ENCODE peak calls at places on chromosomes 11 and 22, in eight cellular contexts. S is H7; G is kidney; C is lower leg skin; H is Peyer's patch; K is CD4-positive, alpha-beta memory T cell; V is neuronal stem cell; F is AG10803. Z is an unnamed sample.

GRCh38 chr11:12120031-12121008 is 9.9 kb downstream of the MICAL2 start:
- DNase-seq in S (no peak), G (no peak), C (no peak), H (no peak), K (no peak), V (no peak), F (no peak), Z (no peak)

GRCh38 chr11:6587360-6587953 is 16.0 kb downstream of the RRP8 start:
- DNase-seq in S (no peak), G (peak; percentile 40), C (no peak), H (no peak), K (no peak), V (no peak), F (no peak), Z (no peak)

GRCh38 chr11:924406-925157 is 1.1 kb upstream of the AP2A2 start:
- DNase-seq in S (peak; percentile 58), G (peak; percentile 80), C (peak; percentile 92), H (no peak), K (no peak), V (no peak), F (no peak), Z (no peak)

GRCh38 chr11:13216019-13217006 is 61.3 kb upstream of the BMAL1 start:
- DNase-seq in S (peak; percentile 50), G (peak; percentile 71), C (no peak), H (no peak), K (no peak), V (peak; percentile 62), F (peak; percentile 96), Z (peak; percentile 99)

GRCh38 chr11:109173504-109173903 is 248.5 kb upstream of the C11orf87 start:
- DNase-seq in S (no peak), G (no peak), C (no peak), H (no peak), K (no peak), V (no peak), F (no peak), Z (no peak)

GRCh38 chr11:21927628-21928027 is 265.3 kb upstream of the ANO5 start:
- DNase-seq in S (no peak), G (no peak), C (no peak), H (no peak), K (no peak), V (no peak), F (no peak), Z (no peak)

GRCh38 chr11:73318501-73319011 is 10.5 kb downstream of the ARHGEF17 start:
- DNase-seq in S (no peak), G (no peak), C (no peak), H (no peak), K (no peak), V (no peak), F (no peak), Z (no peak)

GRCh38 chr11:45098929-45099328 is 47.5 kb upstream of the PRDM11 start:
- DNase-seq in S (no peak), G (peak; percentile 34), C (peak; percentile 52), H (no peak), K (no peak), V (no peak), F (no peak), Z (no peak)

GRCh38 chr11:104965735-104966134 is 2.6 kb downstream of the CASP4 start:
- DNase-seq in S (no peak), G (no peak), C (no peak), H (no peak), K (no peak), V (no peak), F (no peak), Z (no peak)

GRCh38 chr22:26590525-26590858 is 560 bp upstream of the TPST2 start:
- DNase-seq in S (no peak), G (no peak), C (no peak), H (no peak), K (no peak), V (no peak), F (peak; percentile 65), Z (peak; percentile 30)

GRCh38 chr11:66956689-66957290 is 1.4 kb downstream of the PC start:
- DNase-seq in S (peak; percentile 63), G (no peak), C (no peak), H (no peak), K (no peak), V (no peak), F (peak; percentile 61), Z (peak; percentile 92)

GRCh38 chr11:515131-515530 is 8.1 kb upstream of the RNH1 start:
- DNase-seq in S (no peak), G (no peak), C (no peak), H (no peak), K (no peak), V (no peak), F (no peak), Z (no peak)

GRCh38 chr11:125056931-125057330 is 6.2 kb upstream of the SLC37A2 start:
- DNase-seq in S (no peak), G (no peak), C (no peak), H (no peak), K (no peak), V (no peak), F (no peak), Z (no peak)

GRCh38 chr11:126229782-126230540 is 18.4 kb downstream of the FAM118B start:
- DNase-seq in S (no peak), G (no peak), C (no peak), H (no peak), K (no peak), V (no peak), F (peak; percentile 65), Z (peak; percentile 42)

GRCh38 chr11:105915036-105915435 is 107.0 kb downstream of the MSANTD4 start:
- DNase-seq in S (no peak), G (no peak), C (no peak), H (no peak), K (no peak), V (peak; percentile 38), F (no peak), Z (no peak)

GRCh38 chr11:123300874-123301695 is 106.0 kb upstream of the CLMP start:
- DNase-seq in S (no peak), G (no peak), C (no peak), H (no peak), K (peak; percentile 36), V (no peak), F (no peak), Z (peak; percentile 70)

GRCh38 chr11:69640260-69640994 is 529 bp upstream of the CCND1 start:
- DNase-seq in S (peak; percentile 54), G (peak; percentile 80), C (no peak), H (peak; percentile 69), K (no peak), V (no peak), F (no peak), Z (no peak)
- H3K4me3 ChIP-seq in S (peak overlapping the region; percentile 99), G (peak overlapping the region; percentile 66), C (peak overlapping the region; percentile 75), H (peak overlapping the region; percentile 93), K (no peak overlapping the region), V (peak overlapping the region; percentile 65), F (peak overlapping the region; percentile 98), Z (peak overlapping the region; percentile 55)

GRCh38 chr22:20437253-20438065 is at the start of gene SCARF2:
- DNase-seq in S (peak; percentile 98), G (peak; percentile 78), C (peak; percentile 92), H (peak; percentile 56), K (no peak), V (peak; percentile 56), F (peak; percentile 72), Z (peak; percentile 57)

GRCh38 chr22:20435436-20436308 is 2.0 kb downstream of the SCARF2 start:
- DNase-seq in S (no peak), G (peak; percentile 64), C (peak; percentile 80), H (peak; percentile 33), K (no peak), V (no peak), F (no peak), Z (no peak)

GRCh38 chr22:20438066-20438677 is 547 bp upstream of the SCARF2 start:
- DNase-seq in S (peak; percentile 88), G (peak; percentile 88), C (no peak), H (peak; percentile 57), K (no peak), V (no peak), F (peak; percentile 63), Z (peak; percentile 64)

GRCh38 chr22:20434773-20435172 is 2.9 kb downstream of the SCARF2 start:
- DNase-seq in S (no peak), G (peak; percentile 21), C (peak; percentile 68), H (no peak), K (no peak), V (no peak), F (no peak), Z (no peak)

GRCh38 chr22:20436309-20437252 is 1.0 kb downstream of the SCARF2 start:
- DNase-seq in S (peak; percentile 94), G (peak; percentile 84), C (peak; percentile 89), H (peak; percentile 53), K (no peak), V (peak; percentile 50), F (peak; percentile 57), Z (peak; percentile 29)
- H3K4me3 ChIP-seq in S (peak overlapping the region; percentile 69), G (peak overlapping the region; percentile 81), C (peak overlapping the region; percentile 37), H (peak overlapping the region; percentile 53), K (peak overlapping the region; percentile 43), V (peak overlapping the region; percentile 99), F (peak overlapping the region; percentile 99), Z (peak overlapping the region; percentile 91)

DNA sequence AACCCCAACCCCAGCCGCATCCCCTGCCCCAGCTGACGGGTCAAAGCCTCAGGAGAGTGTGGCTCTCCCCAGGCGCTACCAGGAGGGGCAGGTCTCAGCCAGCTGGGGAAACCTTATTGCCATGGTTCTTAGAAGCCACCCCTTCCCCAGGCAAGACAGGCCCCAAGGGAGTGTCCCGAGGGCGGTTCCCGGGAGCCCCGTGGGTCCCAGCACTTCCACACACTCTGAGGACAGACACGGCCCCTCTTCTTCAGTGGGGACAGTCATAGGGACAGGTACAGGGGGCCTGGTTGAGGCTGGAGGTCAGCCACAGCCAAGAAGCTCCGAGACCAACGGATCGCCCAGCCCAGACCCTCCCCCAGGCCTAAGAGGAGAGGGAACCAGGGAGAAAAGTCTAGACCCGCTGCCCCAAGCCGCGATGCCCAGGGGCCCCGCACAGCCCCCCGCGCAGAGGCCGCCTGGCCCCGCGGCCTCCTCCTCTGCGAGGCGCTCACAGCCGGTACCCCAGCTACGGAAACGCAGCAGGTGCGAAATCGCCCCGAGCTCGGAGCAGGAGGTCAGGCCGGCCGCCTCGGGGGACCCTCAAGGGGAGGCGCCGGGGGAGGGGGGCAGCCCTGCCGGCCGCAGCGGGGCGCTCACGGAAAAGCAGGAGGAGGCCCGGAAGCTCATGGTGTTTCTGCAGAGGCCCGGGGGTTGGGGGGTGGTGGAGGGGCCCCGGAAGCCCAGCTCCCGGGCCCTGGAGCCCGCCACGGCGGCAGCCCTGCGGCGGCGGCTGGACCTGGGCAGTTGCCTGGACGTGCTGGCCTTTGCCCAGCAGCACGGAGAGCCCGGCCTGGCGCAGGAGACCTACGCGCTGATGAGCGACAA is 2.6 kb downstream of the KLHDC7B start:
- DNase-seq in S (peak; percentile 80), G (peak; percentile 85), C (no peak), H (no peak), K (peak; percentile 66), V (no peak), F (no peak), Z (no peak)
- H3K4me3 ChIP-seq in S (no peak overlapping the region), G (no peak overlapping the region), C (no peak overlapping the region), H (peak overlapping the region; percentile 65), K (peak overlapping the region; percentile 73), V (no peak overlapping the region), F (no peak overlapping the region), Z (peak overlapping the region; percentile 4)

DNA sequence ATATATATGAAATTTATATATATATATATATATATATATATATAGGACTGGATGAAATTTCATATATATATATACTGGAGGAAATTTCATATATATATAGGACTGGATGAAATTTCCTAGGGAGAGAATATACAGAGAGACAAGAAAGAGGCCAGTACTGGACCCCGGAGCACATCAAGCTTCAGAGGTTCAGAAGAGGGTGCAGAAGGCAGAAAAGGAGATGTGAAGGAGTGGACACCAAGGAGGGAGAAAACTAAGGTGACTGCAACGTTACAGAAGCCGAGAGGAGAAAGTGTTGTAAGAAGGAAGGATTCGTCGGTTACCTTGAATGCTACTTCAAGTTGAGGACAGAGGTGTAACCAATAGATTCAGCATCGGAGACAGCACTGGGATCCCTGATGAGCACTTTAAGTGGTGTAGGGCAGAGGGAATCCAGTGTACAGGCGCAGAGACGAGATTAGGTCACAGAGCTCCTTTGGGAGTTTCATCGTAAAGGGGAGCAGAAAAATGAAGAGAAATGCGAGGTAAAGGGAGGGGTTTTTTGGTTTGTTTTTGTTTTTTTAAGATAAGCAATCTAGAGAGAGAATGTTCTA is 8.5 kb upstream of the TPH1 start:
- DNase-seq in S (no peak), G (no peak), C (no peak), H (no peak), K (no peak), V (no peak), F (no peak), Z (no peak)
- H3K4me3 ChIP-seq in S (no peak overlapping the region), G (no peak overlapping the region), C (no peak overlapping the region), H (no peak overlapping the region), K (no peak overlapping the region), V (no peak overlapping the region), F (no peak overlapping the region), Z (no peak overlapping the region)